ENCODE peak calls at places on chromosome 5, in five cellular contexts. S is dorsolateral prefrontal cortex, P is cardiac muscle cell, Q is left ventricle myocardium inferior, M is uterus. X is an unnamed sample.

GRCh38 chr5:120139039-120139438 is 325.1 kb upstream of the PRR16 start:
- DNase-seq in S (no peak), P (peak; percentile 98), Q (no peak), M (peak; percentile 59), X (no peak)

GRCh38 chr5:44868541-44868940 is 59.8 kb downstream of the MRPS30 start:
- DNase-seq in S (no peak), P (no peak), Q (no peak), M (no peak), X (no peak)

GRCh38 chr5:95063492-95063891 is 221.4 kb downstream of the MCTP1 start:
- DNase-seq in S (no peak), P (no peak), Q (no peak), M (no peak), X (no peak)

GRCh38 chr5:124692324-124692723 is 54.1 kb downstream of the ZNF608 start:
- DNase-seq in S (no peak), P (peak; percentile 69), Q (no peak), M (no peak), X (no peak)

GRCh38 chr5:140840978-140841962 is at the start of gene PCDHA8:
- DNase-seq in S (no peak), P (no peak), Q (no peak), M (no peak), X (no peak)

GRCh38 chr5:756865-757345 is 27.6 kb downstream of the ZDHHC11B start:
- DNase-seq in S (no peak), P (peak; percentile 10), Q (peak; percentile 73), M (peak; percentile 8), X (no peak)

GRCh38 chr5:131393498-131393968 is 129.7 kb downstream of the CDC42SE2 start:
- DNase-seq in S (peak; percentile 72), P (peak; percentile 36), Q (no peak), M (no peak), X (no peak)

GRCh38 chr5:176741566-176742211 is 68.7 kb upstream of the UNC5A start:
- DNase-seq in S (no peak), P (no peak), Q (no peak), M (no peak), X (no peak)

GRCh38 chr5:7415123-7415522 is 19.2 kb downstream of the ADCY2 start:
- DNase-seq in S (no peak), P (no peak), Q (no peak), M (no peak), X (no peak)

GRCh38 chr5:181207214-181207959 is 2.4 kb upstream of the TRIM7 start:
- DNase-seq in S (peak; percentile 79), P (peak; percentile 93), Q (peak; percentile 85), M (peak; percentile 88), X (peak; percentile 76)

GRCh38 chr5:3417376-3417943 is 178.2 kb upstream of the IRX1 start:
- DNase-seq in S (no peak), P (no peak), Q (no peak), M (no peak), X (no peak)

GRCh38 chr5:176700239-176700847 is 53.1 kb downstream of the TSPAN17 start:
- DNase-seq in S (peak; percentile 70), P (peak; percentile 12), Q (no peak), M (no peak), X (no peak)

GRCh38 chr5:87127426-87127825 is 140.3 kb upstream of the RASA1 start:
- DNase-seq in S (no peak), P (peak; percentile 43), Q (no peak), M (no peak), X (no peak)

GRCh38 chr5:128876848-128877387 is 88.4 kb upstream of the SLC27A6 start:
- DNase-seq in S (no peak), P (no peak), Q (no peak), M (no peak), X (no peak)

GRCh38 chr5:83405662-83406061 is 65.9 kb upstream of the VCAN start:
- DNase-seq in S (no peak), P (no peak), Q (no peak), M (no peak), X (no peak)

GRCh38 chr5:71762826-71763225 is 43.8 kb downstream of the CARTPT start:
- DNase-seq in S (no peak), P (no peak), Q (no peak), M (no peak), X (no peak)

GRCh38 chr5:38546691-38547146 is 9.7 kb downstream of the LIFR start:
- DNase-seq in S (no peak), P (no peak), Q (no peak), M (no peak), X (no peak)

GRCh38 chr5:68332546-68332945 is 117.0 kb downstream of the PIK3R1 start:
- DNase-seq in S (no peak), P (no peak), Q (no peak), M (no peak), X (no peak)

GRCh38 chr5:170355601-170356098 is 33.5 kb downstream of the KCNMB1 start:
- DNase-seq in S (no peak), P (no peak), Q (peak; percentile 44), M (no peak), X (peak; percentile 91)

GRCh38 chr5:134007581-134008256 is 2.9 kb upstream of the VDAC1 start:
- DNase-seq in S (no peak), P (peak; percentile 61), Q (no peak), M (no peak), X (no peak)
- H3K27ac ChIP-seq in S (no peak overlapping the region), P (no peak overlapping the region), Q (no peak overlapping the region), M (no peak overlapping the region), X (no peak overlapping the region)

GRCh38 chr5:65262590-65263189 is 219.0 kb downstream of the ADAMTS6 start:
- DNase-seq in S (no peak), P (peak; percentile 96), Q (no peak), M (peak; percentile 13), X (no peak)
- H3K4me3 ChIP-seq in S (no peak overlapping the region), P (no peak overlapping the region), Q (peak overlapping the region; percentile 7), M (no peak overlapping the region), X (no peak overlapping the region)

GRCh38 chr5:178895615-178896571 is at the start of gene ZFP2:
- DNase-seq in S (peak; percentile 72), P (peak; percentile 69), Q (peak; percentile 64), M (peak; percentile 40), X (peak; percentile 80)
- H3K27ac ChIP-seq in S (peak within 1 kb of the TSS; percentile 86), P (peak within 1 kb of the TSS; percentile 73), Q (peak within 1 kb of the TSS; percentile 75), M (peak within 1 kb of the TSS; percentile 80), X (peak within 1 kb of the TSS; percentile 16)

GRCh38 chr5:93610581-93611167 is 27.7 kb downstream of the NR2F1 start:
- DNase-seq in S (no peak), P (no peak), Q (no peak), M (no peak), X (no peak)

GRCh38 chr5:93607367-93608258 is 24.6 kb downstream of the NR2F1 start:
- DNase-seq in S (no peak), P (peak; percentile 79), Q (no peak), M (no peak), X (no peak)

GRCh38 chr5:93611510-93611899 is 28.5 kb downstream of the NR2F1 start:
- DNase-seq in S (no peak), P (no peak), Q (no peak), M (no peak), X (no peak)

GRCh38 chr5:93609756-93610155 is 26.7 kb downstream of the NR2F1 start:
- DNase-seq in S (no peak), P (no peak), Q (no peak), M (no peak), X (no peak)

DNA sequence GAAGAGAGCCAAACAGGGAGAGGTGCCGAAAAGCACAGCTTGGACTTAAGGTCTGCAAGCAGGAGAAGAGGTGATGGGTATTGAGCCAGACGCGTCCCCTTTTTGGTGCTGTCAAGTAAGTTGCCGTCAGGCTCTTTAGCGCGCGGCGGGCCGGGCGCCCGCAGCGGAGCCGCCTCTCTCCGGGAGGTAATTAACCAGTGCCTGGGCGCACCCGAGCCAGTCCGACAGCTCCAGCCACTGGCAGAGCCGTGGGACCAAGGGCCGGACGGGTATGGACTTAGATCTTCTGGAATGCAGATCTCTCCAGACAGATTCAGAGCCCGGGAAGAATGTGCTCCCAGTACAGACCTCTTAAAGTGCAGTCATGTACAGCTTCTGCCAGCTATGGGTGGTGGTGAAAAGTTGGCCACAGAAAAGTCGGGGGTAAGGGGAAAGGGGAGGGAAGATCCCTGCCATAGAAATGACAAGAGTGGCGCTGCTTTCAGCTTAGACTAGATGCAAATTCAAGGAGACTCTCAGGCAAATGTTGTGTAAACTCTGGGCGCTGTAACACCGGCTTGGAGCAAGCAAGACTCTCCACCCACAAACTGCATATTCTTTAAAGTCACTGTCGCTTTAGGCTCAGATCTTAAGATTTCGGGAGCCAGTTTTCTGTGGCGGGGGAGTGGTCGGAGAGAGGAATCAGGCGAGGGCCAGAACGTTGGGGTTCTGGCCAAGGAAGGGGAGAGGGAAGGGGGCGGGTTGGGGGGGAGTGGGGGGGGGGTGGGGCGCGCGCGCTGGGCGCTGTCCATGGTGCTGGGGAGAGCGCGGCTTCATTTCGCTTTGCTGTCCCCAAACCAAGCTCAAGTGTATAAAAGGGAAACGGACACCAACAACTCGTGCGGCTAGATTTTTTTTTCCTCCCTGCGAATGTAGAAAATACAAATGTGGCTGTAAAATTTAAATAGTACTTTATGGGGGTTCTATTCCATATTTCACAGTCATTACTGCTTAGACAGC is 29.2 kb downstream of the NR2F1 start:
- DNase-seq in S (no peak), P (no peak), Q (no peak), M (no peak), X (no peak)
- H3K4me3 ChIP-seq in S (peak overlapping the region; percentile 53), P (no peak overlapping the region), Q (no peak overlapping the region), M (no peak overlapping the region), X (no peak overlapping the region)

GRCh38 chr5:96172436-96172835 is 210.8 kb upstream of the ELL2 start:
- DNase-seq in S (no peak), P (peak; percentile 75), Q (no peak), M (no peak), X (no peak)
- H3K27ac ChIP-seq in S (no peak overlapping the region), P (no peak overlapping the region), Q (no peak overlapping the region), M (no peak overlapping the region), X (no peak overlapping the region)

GRCh38 chr5:122967085-122967484 is 69.4 kb downstream of the PPIC start:
- DNase-seq in S (no peak), P (no peak), Q (no peak), M (no peak), X (no peak)
- H3K4me3 ChIP-seq in S (no peak overlapping the region), P (no peak overlapping the region), Q (no peak overlapping the region), M (no peak overlapping the region), X (no peak overlapping the region)

DNA sequence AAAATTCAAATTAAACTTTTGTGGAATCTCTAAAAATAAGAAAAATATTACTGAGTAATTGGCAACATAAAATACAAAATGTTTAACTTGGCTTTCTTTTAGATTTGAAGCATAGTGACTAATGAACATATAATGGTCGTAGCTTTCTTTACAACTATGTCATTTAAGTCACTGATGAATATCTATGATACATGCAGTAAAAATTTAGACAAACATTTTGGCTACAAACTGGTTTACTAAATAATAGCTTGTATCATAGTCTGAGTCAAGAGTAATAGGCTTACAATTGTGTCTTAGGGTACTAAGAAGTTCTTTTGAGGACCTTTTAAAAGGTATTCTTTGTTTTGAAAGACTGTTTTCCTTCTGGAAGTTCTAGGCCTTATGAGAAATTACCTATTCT is 2.0 kb upstream of the APC start:
- DNase-seq in S (no peak), P (peak; percentile 10), Q (no peak), M (no peak), X (no peak)
- H3K27ac ChIP-seq in S (peak overlapping the region; percentile 33), P (no peak overlapping the region), Q (no peak overlapping the region), M (no peak overlapping the region), X (no peak overlapping the region)

X was measured in right lobe of liver.